ENCODE peak calls at places on chromosomes 2 and 18, in ten cellular contexts. One of them, this sample, is unnamed.

GRCh38 chr2:32894119-32894728 is 52.5 kb upstream of the LTBP1 start:
- DNase-seq in H7: no peak
- DNase-seq in fibroblast of lung: no peak
- DNase-seq in kidney epithelial cell: no peak
- DNase-seq in CD8-positive, alpha-beta T cell: no peak
- DNase-seq in PC-9: no peak
- DNase-seq in left ventricle myocardium inferior: no peak
- DNase-seq in fibroblast of mammary gland: no peak
- DNase-seq in neuronal stem cell: no peak
- DNase-seq in A549: no peak
- DNase-seq in this sample: no peak

GRCh38 chr2:3481736-3482362 is 37.5 kb downstream of the ADI1 start:
- DNase-seq in H7: no peak
- DNase-seq in fibroblast of lung: no peak
- DNase-seq in kidney epithelial cell: no peak
- DNase-seq in CD8-positive, alpha-beta T cell: no peak
- DNase-seq in PC-9: no peak
- DNase-seq in left ventricle myocardium inferior: no peak
- DNase-seq in fibroblast of mammary gland: no peak
- DNase-seq in neuronal stem cell: no peak
- DNase-seq in A549: no peak
- DNase-seq in this sample: no peak

GRCh38 chr2:237558918-237559645 is 7.3 kb upstream of the PRLH start:
- DNase-seq in H7: no peak
- DNase-seq in fibroblast of lung: peak
- DNase-seq in kidney epithelial cell: peak
- DNase-seq in CD8-positive, alpha-beta T cell: no peak
- DNase-seq in PC-9: no peak
- DNase-seq in left ventricle myocardium inferior: peak
- DNase-seq in fibroblast of mammary gland: peak
- DNase-seq in neuronal stem cell: no peak
- DNase-seq in A549: peak
- DNase-seq in this sample: peak

GRCh38 chr2:46284812-46285211 is 12.4 kb upstream of the EPAS1 start:
- DNase-seq in H7: no peak
- DNase-seq in fibroblast of lung: no peak
- DNase-seq in kidney epithelial cell: no peak
- DNase-seq in CD8-positive, alpha-beta T cell: no peak
- DNase-seq in PC-9: no peak
- DNase-seq in left ventricle myocardium inferior: no peak
- DNase-seq in fibroblast of mammary gland: no peak
- DNase-seq in neuronal stem cell: peak
- DNase-seq in A549: no peak
- DNase-seq in this sample: no peak

GRCh38 chr18:79949571-79950439 is 1.6 kb downstream of the SLC66A2 start:
- DNase-seq in H7: no peak
- DNase-seq in fibroblast of lung: no peak
- DNase-seq in kidney epithelial cell: no peak
- DNase-seq in CD8-positive, alpha-beta T cell: no peak
- DNase-seq in PC-9: no peak
- DNase-seq in left ventricle myocardium inferior: peak
- DNase-seq in fibroblast of mammary gland: no peak
- DNase-seq in neuronal stem cell: no peak
- DNase-seq in A549: no peak
- DNase-seq in this sample: no peak

GRCh38 chr2:99957724-99958123 is 184.7 kb downstream of the AFF3 start:
- DNase-seq in H7: no peak
- DNase-seq in fibroblast of lung: no peak
- DNase-seq in kidney epithelial cell: no peak
- DNase-seq in CD8-positive, alpha-beta T cell: no peak
- DNase-seq in PC-9: no peak
- DNase-seq in left ventricle myocardium inferior: no peak
- DNase-seq in fibroblast of mammary gland: peak
- DNase-seq in neuronal stem cell: no peak
- DNase-seq in A549: no peak
- DNase-seq in this sample: no peak

GRCh38 chr18:21479721-21480120 is 120.8 kb downstream of the ESCO1 start:
- DNase-seq in H7: no peak
- DNase-seq in fibroblast of lung: no peak
- DNase-seq in kidney epithelial cell: no peak
- DNase-seq in CD8-positive, alpha-beta T cell: no peak
- DNase-seq in PC-9: no peak
- DNase-seq in left ventricle myocardium inferior: no peak
- DNase-seq in fibroblast of mammary gland: no peak
- DNase-seq in neuronal stem cell: no peak
- DNase-seq in A549: no peak
- DNase-seq in this sample: no peak

GRCh38 chr2:233119806-233120205 is 59.7 kb downstream of the INPP5D start:
- DNase-seq in H7: no peak
- DNase-seq in fibroblast of lung: no peak
- DNase-seq in kidney epithelial cell: no peak
- DNase-seq in CD8-positive, alpha-beta T cell: no peak
- DNase-seq in PC-9: no peak
- DNase-seq in left ventricle myocardium inferior: no peak
- DNase-seq in fibroblast of mammary gland: no peak
- DNase-seq in neuronal stem cell: no peak
- DNase-seq in A549: no peak
- DNase-seq in this sample: no peak

GRCh38 chr2:233976690-233977294 is 59.6 kb downstream of the TRPM8 start:
- DNase-seq in H7: peak
- DNase-seq in fibroblast of lung: peak
- DNase-seq in kidney epithelial cell: peak
- DNase-seq in CD8-positive, alpha-beta T cell: no peak
- DNase-seq in PC-9: peak
- DNase-seq in left ventricle myocardium inferior: no peak
- DNase-seq in fibroblast of mammary gland: peak
- DNase-seq in neuronal stem cell: peak
- DNase-seq in A549: peak
- DNase-seq in this sample: no peak

GRCh38 chr2:23844905-23845304 is 82.0 kb downstream of the ATAD2B start:
- DNase-seq in H7: no peak
- DNase-seq in fibroblast of lung: no peak
- DNase-seq in kidney epithelial cell: no peak
- DNase-seq in CD8-positive, alpha-beta T cell: no peak
- DNase-seq in PC-9: no peak
- DNase-seq in left ventricle myocardium inferior: no peak
- DNase-seq in fibroblast of mammary gland: no peak
- DNase-seq in neuronal stem cell: no peak
- DNase-seq in A549: no peak
- DNase-seq in this sample: no peak

GRCh38 chr2:240250985-240251847 is 110.8 kb upstream of the OTOS start:
- DNase-seq in H7: peak
- DNase-seq in fibroblast of lung: peak
- DNase-seq in kidney epithelial cell: peak
- DNase-seq in CD8-positive, alpha-beta T cell: no peak
- DNase-seq in PC-9: peak
- DNase-seq in left ventricle myocardium inferior: peak
- DNase-seq in fibroblast of mammary gland: peak
- DNase-seq in neuronal stem cell: peak
- DNase-seq in A549: peak
- DNase-seq in this sample: peak

GRCh38 chr2:102601730-102602129 is 17.6 kb upstream of the SLC9A2 start:
- DNase-seq in H7: no peak
- DNase-seq in fibroblast of lung: no peak
- DNase-seq in kidney epithelial cell: no peak
- DNase-seq in CD8-positive, alpha-beta T cell: no peak
- DNase-seq in PC-9: no peak
- DNase-seq in left ventricle myocardium inferior: no peak
- DNase-seq in fibroblast of mammary gland: no peak
- DNase-seq in neuronal stem cell: no peak
- DNase-seq in A549: no peak
- DNase-seq in this sample: no peak

GRCh38 chr2:172135446-172135845 is 32.7 kb upstream of the DLX2 start:
- DNase-seq in H7: no peak
- DNase-seq in fibroblast of lung: no peak
- DNase-seq in kidney epithelial cell: no peak
- DNase-seq in CD8-positive, alpha-beta T cell: no peak
- DNase-seq in PC-9: no peak
- DNase-seq in left ventricle myocardium inferior: no peak
- DNase-seq in fibroblast of mammary gland: no peak
- DNase-seq in neuronal stem cell: no peak
- DNase-seq in A549: no peak
- DNase-seq in this sample: peak

GRCh38 chr2:236337465-236338325 is 73.5 kb upstream of the ASB18 start:
- DNase-seq in H7: no peak
- DNase-seq in fibroblast of lung: no peak
- DNase-seq in kidney epithelial cell: no peak
- DNase-seq in CD8-positive, alpha-beta T cell: no peak
- DNase-seq in PC-9: no peak
- DNase-seq in left ventricle myocardium inferior: no peak
- DNase-seq in fibroblast of mammary gland: no peak
- DNase-seq in neuronal stem cell: no peak
- DNase-seq in A549: no peak
- DNase-seq in this sample: no peak
- H3K4me3 ChIP-seq in H7: no peak
- H3K4me3 ChIP-seq in fibroblast of lung: no peak
- H3K4me3 ChIP-seq in kidney epithelial cell: no peak
- H3K4me3 ChIP-seq in CD8-positive, alpha-beta T cell: no peak
- H3K4me3 ChIP-seq in PC-9: no peak
- H3K4me3 ChIP-seq in left ventricle myocardium inferior: no peak
- H3K4me3 ChIP-seq in fibroblast of mammary gland: no peak
- H3K4me3 ChIP-seq in neuronal stem cell: peak
- H3K4me3 ChIP-seq in A549: no peak
- H3K4me3 ChIP-seq in this sample: no peak

DNA sequence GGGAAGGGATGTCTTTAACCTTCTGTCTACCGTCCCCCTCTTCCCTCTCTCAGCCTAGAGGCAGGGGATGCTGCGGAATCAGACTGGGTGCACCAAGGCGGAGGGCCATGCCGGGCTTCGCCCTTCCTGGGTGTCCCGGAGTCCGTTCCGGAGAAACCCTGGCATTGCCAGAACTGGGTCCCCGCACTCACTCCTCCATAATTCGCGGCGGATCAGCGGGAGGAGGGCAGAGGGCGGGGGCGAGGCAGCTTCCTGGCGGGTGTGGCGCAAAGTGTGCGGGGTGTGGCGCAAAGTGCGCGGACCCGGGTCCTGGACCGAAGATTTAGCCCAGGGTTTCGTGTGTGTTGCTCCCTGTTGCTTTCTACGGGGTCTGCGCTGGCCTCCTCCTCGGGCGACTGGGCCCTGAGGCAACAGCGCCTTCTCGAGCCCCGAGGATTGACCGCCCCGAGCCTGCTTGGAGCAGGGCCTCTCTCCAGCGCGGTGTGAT is 12.4 kb upstream of the SKOR2 start:
- DNase-seq in H7: peak
- DNase-seq in fibroblast of lung: no peak
- DNase-seq in kidney epithelial cell: no peak
- DNase-seq in CD8-positive, alpha-beta T cell: no peak
- DNase-seq in PC-9: no peak
- DNase-seq in left ventricle myocardium inferior: no peak
- DNase-seq in fibroblast of mammary gland: no peak
- DNase-seq in neuronal stem cell: no peak
- DNase-seq in A549: no peak
- DNase-seq in this sample: no peak
- H3K4me3 ChIP-seq in H7: peak
- H3K4me3 ChIP-seq in fibroblast of lung: no peak
- H3K4me3 ChIP-seq in kidney epithelial cell: no peak
- H3K4me3 ChIP-seq in CD8-positive, alpha-beta T cell: no peak
- H3K4me3 ChIP-seq in PC-9: no peak
- H3K4me3 ChIP-seq in left ventricle myocardium inferior: peak
- H3K4me3 ChIP-seq in fibroblast of mammary gland: peak
- H3K4me3 ChIP-seq in neuronal stem cell: peak
- H3K4me3 ChIP-seq in A549: peak
- H3K4me3 ChIP-seq in this sample: peak

GRCh38 chr18:55999641-56000040 is 411.6 kb upstream of the TCF4 start:
- DNase-seq in H7: no peak
- DNase-seq in fibroblast of lung: peak
- DNase-seq in kidney epithelial cell: no peak
- DNase-seq in CD8-positive, alpha-beta T cell: no peak
- DNase-seq in PC-9: no peak
- DNase-seq in left ventricle myocardium inferior: no peak
- DNase-seq in fibroblast of mammary gland: peak
- DNase-seq in neuronal stem cell: no peak
- DNase-seq in A549: no peak
- DNase-seq in this sample: no peak

GRCh38 chr18:55996726-55997125 is 408.7 kb upstream of the TCF4 start:
- DNase-seq in H7: no peak
- DNase-seq in fibroblast of lung: no peak
- DNase-seq in kidney epithelial cell: no peak
- DNase-seq in CD8-positive, alpha-beta T cell: no peak
- DNase-seq in PC-9: no peak
- DNase-seq in left ventricle myocardium inferior: no peak
- DNase-seq in fibroblast of mammary gland: no peak
- DNase-seq in neuronal stem cell: no peak
- DNase-seq in A549: no peak
- DNase-seq in this sample: no peak

GRCh38 chr18:55998071-55998522 is 410.1 kb upstream of the TCF4 start:
- DNase-seq in H7: peak
- DNase-seq in fibroblast of lung: peak
- DNase-seq in kidney epithelial cell: peak
- DNase-seq in CD8-positive, alpha-beta T cell: no peak
- DNase-seq in PC-9: no peak
- DNase-seq in left ventricle myocardium inferior: no peak
- DNase-seq in fibroblast of mammary gland: peak
- DNase-seq in neuronal stem cell: peak
- DNase-seq in A549: no peak
- DNase-seq in this sample: peak

GRCh38 chr18:56000041-56000440 is 412.0 kb upstream of the TCF4 start:
- DNase-seq in H7: no peak
- DNase-seq in fibroblast of lung: no peak
- DNase-seq in kidney epithelial cell: no peak
- DNase-seq in CD8-positive, alpha-beta T cell: no peak
- DNase-seq in PC-9: no peak
- DNase-seq in left ventricle myocardium inferior: no peak
- DNase-seq in fibroblast of mammary gland: peak
- DNase-seq in neuronal stem cell: no peak
- DNase-seq in A549: no peak
- DNase-seq in this sample: no peak

DNA sequence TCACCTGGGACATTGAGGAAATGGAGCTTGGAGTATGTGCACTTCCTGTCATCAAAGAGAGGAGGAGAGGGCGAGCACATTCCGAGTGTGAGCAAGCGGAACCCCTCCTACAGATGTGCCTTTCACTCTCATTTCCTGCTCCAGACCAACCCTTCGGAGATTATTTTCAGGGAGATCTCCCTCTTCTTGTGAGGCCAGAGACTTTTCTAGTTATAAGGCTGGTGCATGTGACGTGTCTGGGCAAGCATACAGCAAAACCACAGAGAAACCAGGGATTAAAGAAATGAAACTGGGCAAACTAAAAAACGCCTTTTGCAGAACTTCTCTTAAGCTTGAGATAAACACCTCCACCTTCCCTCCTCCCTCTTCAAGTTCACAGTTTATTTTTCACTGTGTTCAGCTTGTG is 409.2 kb upstream of the TCF4 start:
- DNase-seq in H7: no peak
- DNase-seq in fibroblast of lung: no peak
- DNase-seq in kidney epithelial cell: no peak
- DNase-seq in CD8-positive, alpha-beta T cell: no peak
- DNase-seq in PC-9: no peak
- DNase-seq in left ventricle myocardium inferior: no peak
- DNase-seq in fibroblast of mammary gland: no peak
- DNase-seq in neuronal stem cell: no peak
- DNase-seq in A549: no peak
- DNase-seq in this sample: no peak
- H3K4me3 ChIP-seq in H7: no peak
- H3K4me3 ChIP-seq in fibroblast of lung: no peak
- H3K4me3 ChIP-seq in kidney epithelial cell: no peak
- H3K4me3 ChIP-seq in CD8-positive, alpha-beta T cell: no peak
- H3K4me3 ChIP-seq in PC-9: no peak
- H3K4me3 ChIP-seq in left ventricle myocardium inferior: no peak
- H3K4me3 ChIP-seq in fibroblast of mammary gland: no peak
- H3K4me3 ChIP-seq in neuronal stem cell: no peak
- H3K4me3 ChIP-seq in A549: no peak
- H3K4me3 ChIP-seq in this sample: no peak

GRCh38 chr18:10391506-10391905 is 62.9 kb upstream of the APCDD1 start:
- DNase-seq in H7: no peak
- DNase-seq in fibroblast of lung: no peak
- DNase-seq in kidney epithelial cell: no peak
- DNase-seq in CD8-positive, alpha-beta T cell: no peak
- DNase-seq in PC-9: no peak
- DNase-seq in left ventricle myocardium inferior: no peak
- DNase-seq in fibroblast of mammary gland: no peak
- DNase-seq in neuronal stem cell: no peak
- DNase-seq in A549: no peak
- DNase-seq in this sample: no peak
- H3K4me3 ChIP-seq in H7: no peak
- H3K4me3 ChIP-seq in fibroblast of lung: no peak
- H3K4me3 ChIP-seq in kidney epithelial cell: no peak
- H3K4me3 ChIP-seq in CD8-positive, alpha-beta T cell: no peak
- H3K4me3 ChIP-seq in PC-9: no peak
- H3K4me3 ChIP-seq in left ventricle myocardium inferior: no peak
- H3K4me3 ChIP-seq in fibroblast of mammary gland: no peak
- H3K4me3 ChIP-seq in neuronal stem cell: no peak
- H3K4me3 ChIP-seq in A549: no peak
- H3K4me3 ChIP-seq in this sample: no peak